ENCODE peak calls at places on chromosomes 7 and 10, in ten cellular contexts. G is H1, Q is body of pancreas, L is thyroid gland, W is A549, H is breast epithelium, C is spleen, F is sigmoid colon, T is heart left ventricle, Z is stomach. E is an unnamed sample. For H3K4me1, the result is how much of the 10 kb centered on the place peaks cover.

GRCh38 chr7:97145068-97145467 is 27.6 kb downstream of the SDHAF3 start:
- DNase-seq in G (no peak), Q (no peak), L (no peak), W (no peak), H (no peak), C (no peak), F (no peak), T (no peak), Z (no peak), E (no peak)

GRCh38 chr10:131626274-131626673 is 274.5 kb upstream of the PPP2R2D start:
- DNase-seq in G (no peak), Q (no peak), L (no peak), W (no peak), H (no peak), C (peak), F (no peak), T (no peak), Z (no peak), E (no peak)

GRCh38 chr7:22802426-22802825 is 20.2 kb downstream of the TOMM7 start:
- DNase-seq in G (peak), Q (no peak), L (no peak), W (no peak), H (no peak), C (no peak), F (no peak), T (no peak), Z (no peak), E (no peak)

GRCh38 chr10:48632166-48632565 is 27.3 kb upstream of the ARHGAP22 start:
- DNase-seq in G (no peak), Q (no peak), L (no peak), W (no peak), H (no peak), C (no peak), F (no peak), T (no peak), Z (no peak), E (no peak)

GRCh38 chr7:103637080-103637479 is 191.1 kb upstream of the SLC26A5 start:
- DNase-seq in G (no peak), Q (no peak), L (no peak), W (no peak), H (no peak), C (no peak), F (no peak), T (no peak), Z (no peak), E (no peak)

GRCh38 chr10:89942217-89942616 is 240.8 kb downstream of the KIF20B start:
- DNase-seq in G (no peak), Q (no peak), L (no peak), W (no peak), H (no peak), C (no peak), F (no peak), T (no peak), Z (no peak), E (no peak)

GRCh38 chr10:1390200-1390599 is 334.0 kb downstream of the WDR37 start:
- DNase-seq in G (no peak), Q (no peak), L (no peak), W (no peak), H (no peak), C (no peak), F (no peak), T (no peak), Z (no peak), E (no peak)

GRCh38 chr7:98210513-98211220 is 572 bp upstream of the BHLHA15 start:
- DNase-seq in G (peak), Q (peak), L (no peak), W (no peak), H (no peak), C (peak), F (peak), T (no peak), Z (no peak), E (peak)

GRCh38 chr7:1571261-1571650 is 1.4 kb upstream of the PSMG3 start:
- DNase-seq in G (no peak), Q (no peak), L (no peak), W (no peak), H (no peak), C (no peak), F (no peak), T (no peak), Z (no peak), E (no peak)

GRCh38 chr7:78017621-78018100 is 219.1 kb downstream of the PHTF2 start:
- DNase-seq in G (no peak), Q (no peak), L (no peak), W (no peak), H (no peak), C (no peak), F (no peak), T (no peak), Z (no peak), E (no peak)

GRCh38 chr7:130144632-130145171 is 60.5 kb downstream of the TMEM209 start:
- DNase-seq in G (peak), Q (peak), L (peak), W (peak), H (peak), C (peak), F (no peak), T (no peak), Z (no peak), E (no peak)

GRCh38 chr7:150514748-150515222 is at the start of gene GIMAP7:
- DNase-seq in G (no peak), Q (no peak), L (peak), W (no peak), H (no peak), C (no peak), F (no peak), T (peak), Z (no peak), E (no peak)

GRCh38 chr7:78473011-78473410 is 674.4 kb downstream of the PHTF2 start:
- DNase-seq in G (no peak), Q (no peak), L (no peak), W (no peak), H (no peak), C (no peak), F (no peak), T (no peak), Z (no peak), E (no peak)

GRCh38 chr7:2278026-2278425 is 36.0 kb downstream of the NUDT1 start:
- DNase-seq in G (no peak), Q (no peak), L (no peak), W (no peak), H (no peak), C (no peak), F (no peak), T (no peak), Z (no peak), E (no peak)

GRCh38 chr10:4809156-4809555 is 16.9 kb upstream of the AKR1E2 start:
- DNase-seq in G (no peak), Q (no peak), L (no peak), W (no peak), H (no peak), C (no peak), F (no peak), T (no peak), Z (no peak), E (no peak)

GRCh38 chr7:150368884-150369739 is 490 bp downstream of the REPIN1 start:
- DNase-seq in G (peak), Q (peak), L (peak), W (peak), H (peak), C (peak), F (peak), T (peak), Z (peak), E (peak)

GRCh38 chr7:46229409-46229808 is 308.3 kb upstream of the IGFBP3 start:
- DNase-seq in G (no peak), Q (no peak), L (no peak), W (peak), H (no peak), C (no peak), F (no peak), T (no peak), Z (no peak), E (no peak)

GRCh38 chr10:127880557-127880956 is 12.2 kb downstream of the CLRN3 start:
- DNase-seq in G (peak), Q (no peak), L (no peak), W (no peak), H (no peak), C (no peak), F (no peak), T (no peak), Z (no peak), E (no peak)

GRCh38 chr10:96217711-96218110 is 53.7 kb downstream of the BLNK start:
- DNase-seq in G (no peak), Q (no peak), L (no peak), W (no peak), H (no peak), C (no peak), F (no peak), T (no peak), Z (no peak), E (no peak)

GRCh38 chr7:12861070-12861469 is 173.6 kb downstream of the ARL4A start:
- DNase-seq in G (no peak), Q (peak), L (no peak), W (no peak), H (no peak), C (no peak), F (no peak), T (no peak), Z (peak), E (no peak)

GRCh38 chr7:107045195-107045960 is 873 bp downstream of the PRKAR2B start:
- DNase-seq in G (no peak), Q (no peak), L (no peak), W (no peak), H (no peak), C (no peak), F (no peak), T (no peak), Z (no peak), E (no peak)

GRCh38 chr10:97718178-97718577 is 4.6 kb downstream of the MARVELD1 start:
- DNase-seq in G (no peak), Q (no peak), L (no peak), W (no peak), H (no peak), C (peak), F (peak), T (no peak), Z (no peak), E (no peak)

GRCh38 chr7:50092579-50093411 is at the start of gene ZPBP:
- DNase-seq in G (peak), Q (peak), L (peak), W (no peak), H (no peak), C (peak), F (no peak), T (peak), Z (no peak), E (peak)

GRCh38 chr10:110163192-110163773 is 44.1 kb upstream of the MXI1 start:
- DNase-seq in G (no peak), Q (no peak), L (no peak), W (no peak), H (no peak), C (no peak), F (no peak), T (no peak), Z (no peak), E (no peak)

GRCh38 chr7:37411444-37412034 is 37.1 kb downstream of the ELMO1 start:
- DNase-seq in G (no peak), Q (no peak), L (no peak), W (no peak), H (no peak), C (no peak), F (no peak), T (no peak), Z (no peak), E (no peak)

GRCh38 chr7:42080831-42081230 is 156.2 kb downstream of the GLI3 start:
- DNase-seq in G (no peak), Q (no peak), L (no peak), W (no peak), H (no peak), C (no peak), F (no peak), T (no peak), Z (no peak), E (no peak)

GRCh38 chr10:61183971-61184370 is 240.0 kb upstream of the RHOBTB1 start:
- DNase-seq in G (no peak), Q (no peak), L (no peak), W (no peak), H (no peak), C (no peak), F (no peak), T (no peak), Z (no peak), E (no peak)

GRCh38 chr10:94292448-94293118 is 70.2 kb downstream of the NOC3L start:
- DNase-seq in G (no peak), Q (peak), L (peak), W (no peak), H (peak), C (no peak), F (peak), T (peak), Z (peak), E (peak)

GRCh38 chr7:45872116-45873034 is 507 bp downstream of the CCDC201 start:
- DNase-seq in G (peak), Q (no peak), L (no peak), W (no peak), H (no peak), C (no peak), F (no peak), T (no peak), Z (no peak), E (no peak)

GRCh38 chr7:30755384-30756154 is 3.6 kb downstream of the INMT start:
- DNase-seq in G (no peak), Q (peak), L (no peak), W (no peak), H (no peak), C (no peak), F (peak), T (peak), Z (no peak), E (no peak)

GRCh38 chr10:116689096-116689495 is 53.3 kb downstream of the HSPA12A start:
- DNase-seq in G (no peak), Q (no peak), L (no peak), W (no peak), H (no peak), C (no peak), F (peak), T (no peak), Z (no peak), E (peak)

GRCh38 chr7:158015403-158016116 is 572.1 kb downstream of the PTPRN2 start:
- DNase-seq in G (no peak), Q (no peak), L (no peak), W (no peak), H (no peak), C (no peak), F (no peak), T (no peak), Z (peak), E (no peak)

GRCh38 chr7:2040201-2040892 is 192.4 kb downstream of the MAD1L1 start:
- DNase-seq in G (no peak), Q (no peak), L (no peak), W (no peak), H (no peak), C (peak), F (peak), T (no peak), Z (no peak), E (no peak)

GRCh38 chr10:98425511-98426352 is 10.8 kb upstream of the PYROXD2 start:
- DNase-seq in G (peak), Q (peak), L (no peak), W (peak), H (no peak), C (no peak), F (peak), T (peak), Z (peak), E (no peak)

GRCh38 chr10:61902448-61903183 is 1.1 kb downstream of the ARID5B start:
- DNase-seq in G (no peak), Q (peak), L (peak), W (peak), H (peak), C (no peak), F (peak), T (peak), Z (peak), E (peak)

GRCh38 chr7:73742753-73743641 is 4.4 kb upstream of the ABHD11 start:
- DNase-seq in G (peak), Q (peak), L (peak), W (no peak), H (peak), C (peak), F (peak), T (no peak), Z (peak), E (no peak)

DNA sequence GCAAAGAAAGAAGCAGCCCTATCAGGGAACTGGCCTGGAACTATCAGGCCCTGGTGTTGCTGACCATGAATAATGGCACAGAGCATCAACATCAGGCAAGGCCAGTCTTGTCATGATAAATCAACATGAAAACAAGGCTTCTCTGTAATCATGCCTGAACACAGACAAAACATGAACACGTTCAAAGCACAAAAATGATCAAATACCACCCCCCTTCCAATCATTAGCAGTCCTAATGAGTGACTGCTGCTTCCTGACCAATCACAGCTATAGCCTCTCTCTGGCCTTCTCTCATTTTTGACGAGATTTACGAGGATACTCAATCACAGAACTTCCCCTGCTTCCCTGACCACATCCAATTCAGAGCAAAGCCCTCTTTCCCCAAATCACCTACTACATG is 2.2 kb downstream of the GSDME start:
- DNase-seq in G (no peak), Q (no peak), L (no peak), W (no peak), H (no peak), C (no peak), F (no peak), T (no peak), Z (no peak), E (no peak)
- TF ChIP-seq POLR2A in G (no peak), Q (no peak), L (no peak), W (no peak), H (no peak), C (no peak), F (no peak), T (no peak), Z (no peak), E (no peak)

DNA sequence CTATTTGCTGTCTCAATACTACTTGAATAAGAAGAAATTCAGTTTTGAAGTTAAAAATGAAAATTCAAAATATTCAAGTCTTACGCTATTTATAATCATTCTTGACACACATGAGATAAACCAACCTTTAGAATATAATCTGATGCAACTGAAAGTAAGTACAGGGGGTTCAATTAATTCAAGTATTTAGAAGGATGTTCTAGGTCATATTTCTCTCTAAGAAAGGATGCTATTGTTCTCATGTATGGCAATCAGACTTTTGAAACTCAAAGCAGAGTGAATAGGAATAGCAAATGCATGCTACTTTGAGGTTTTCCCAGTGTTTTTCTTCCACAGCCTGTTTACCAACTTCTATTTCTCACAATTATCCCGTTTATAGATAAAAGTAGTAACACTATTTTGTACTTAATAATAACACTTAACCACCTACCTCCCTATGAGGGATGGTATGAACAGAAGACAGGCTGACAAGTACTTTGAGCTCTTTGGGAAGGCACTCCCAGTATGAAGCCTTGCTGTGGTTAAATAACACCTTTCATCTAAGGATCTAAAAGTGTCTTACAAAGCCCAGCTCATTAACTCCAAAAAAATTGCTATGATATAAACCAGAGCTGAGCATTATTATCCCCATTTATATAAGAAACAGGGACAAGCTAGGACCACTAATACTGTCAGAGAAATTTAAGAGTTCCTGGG is 18.0 kb upstream of the SPOCK2 start:
- DNase-seq in G (no peak), Q (no peak), L (no peak), W (no peak), H (no peak), C (no peak), F (no peak), T (no peak), Z (no peak), E (no peak)
- H3K4me1 ChIP-seq in G (under half), Q (under half), L (under half), W (under half), H (under half), C (under half), F (under half), T (under half), Z (under half), E (under half)

GRCh38 chr10:23693895-23694294 is 255.0 kb downstream of the OTUD1 start:
- DNase-seq in G (peak), Q (no peak), L (no peak), W (no peak), H (no peak), C (no peak), F (no peak), T (no peak), Z (no peak), E (no peak)

GRCh38 chr10:23694921-23695824 is 256.3 kb downstream of the OTUD1 start:
- DNase-seq in G (peak), Q (no peak), L (no peak), W (no peak), H (no peak), C (no peak), F (no peak), T (no peak), Z (no peak), E (no peak)

GRCh38 chr10:23695825-23696420 is 257.0 kb downstream of the OTUD1 start:
- DNase-seq in G (peak), Q (no peak), L (no peak), W (no peak), H (no peak), C (no peak), F (no peak), T (no peak), Z (no peak), E (no peak)

GRCh38 chr10:23694446-23694920 is 255.6 kb downstream of the OTUD1 start:
- DNase-seq in G (peak), Q (no peak), L (no peak), W (no peak), H (no peak), C (no peak), F (no peak), T (no peak), Z (no peak), E (no peak)

GRCh38 chr10:23693398-23693797 is 254.5 kb downstream of the OTUD1 start:
- DNase-seq in G (peak), Q (peak), L (no peak), W (no peak), H (no peak), C (peak), F (no peak), T (no peak), Z (no peak), E (no peak)
- TF ChIP-seq POLR2A in G (no peak), Q (no peak), L (no peak), W (no peak), H (no peak), C (no peak), F (no peak), T (no peak), Z (no peak), E (no peak)

GRCh38 chr10:118666350-118666749 is 70.9 kb upstream of the PRLHR start:
- DNase-seq in G (no peak), Q (no peak), L (no peak), W (no peak), H (no peak), C (no peak), F (no peak), T (no peak), Z (no peak), E (no peak)
- H3K4me1 ChIP-seq in G (under half), Q (under half), L (under half), W (under half), H (under half), C (under half), F (under half), T (under half), Z (under half), E (under half)

DNA sequence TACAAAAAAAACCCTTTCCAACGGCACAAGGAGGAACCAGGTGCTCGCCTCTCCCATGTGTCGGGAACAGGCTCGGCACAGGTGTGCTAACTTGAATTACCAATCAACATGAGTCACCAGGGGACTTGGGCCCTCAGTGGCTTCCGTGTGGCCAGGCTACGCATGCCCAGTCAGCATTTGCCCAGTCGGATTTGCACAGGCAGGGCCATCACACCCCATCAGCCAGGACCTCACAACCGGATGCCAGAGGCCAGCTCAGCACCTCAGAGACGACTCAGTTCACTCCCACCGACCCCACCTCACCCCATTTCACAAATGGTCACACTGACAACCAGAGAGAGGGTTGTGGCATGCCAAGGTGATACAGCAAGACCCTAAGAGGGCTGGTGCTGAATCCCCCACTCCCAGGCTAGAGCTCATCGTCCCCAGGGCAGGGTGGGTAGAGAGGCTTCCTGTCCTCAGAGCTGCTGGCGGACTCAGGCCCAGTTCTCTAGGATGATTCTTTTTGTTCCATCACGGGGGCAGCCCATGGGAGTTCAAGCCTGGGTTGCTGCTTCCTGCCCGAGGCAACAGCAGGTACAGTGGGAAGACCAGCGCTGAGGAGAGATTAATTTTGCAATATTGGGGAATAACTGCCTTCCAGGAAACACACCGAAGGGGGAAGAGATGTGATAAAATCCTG is 13.6 kb downstream of the ANXA11 start:
- DNase-seq in G (no peak), Q (peak), L (no peak), W (no peak), H (no peak), C (no peak), F (no peak), T (no peak), Z (peak), E (no peak)
- TF ChIP-seq POLR2A in G (no peak), Q (no peak), L (no peak), W (no peak), H (no peak), C (no peak), F (peak), T (no peak), Z (no peak), E (no peak)